ENCODE peak calls at places on chromosome 9, in nine cellular contexts. G is lower leg skin, S is psoas muscle, C is esophagus squamous epithelium, F is HFF-Myc, N is foreskin fibroblast, Z is skeletal muscle cell, B is tibial artery, L is tibial nerve. M is an unnamed sample.

GRCh38 chr9:12538842-12539584 is 154.2 kb upstream of the TYRP1 start:
- DNase-seq in G (no peak), C (no peak), N (no peak), L (no peak), Z (no peak), F (no peak), S (no peak), B (no peak), M (no peak)

GRCh38 chr9:131046581-131047202 is 37.7 kb downstream of the LAMC3 start:
- DNase-seq in C (no peak), Z (no peak), G (peak; percentile 52), S (peak; percentile 67), N (peak; percentile 50), B (peak; percentile 64), F (no peak), L (peak; percentile 40), M (peak; percentile 59)

GRCh38 chr9:134252084-134252830 is 74.0 kb upstream of the RXRA start:
- DNase-seq in C (no peak), L (no peak), N (no peak), S (peak; percentile 42), F (no peak), Z (no peak), G (no peak), B (no peak), M (no peak)

GRCh38 chr9:89743576-89744254 is 138.9 kb downstream of the GADD45G start:
- DNase-seq in S (no peak), G (no peak), F (no peak), B (no peak), C (no peak), N (no peak), L (no peak), Z (no peak), M (no peak)

GRCh38 chr9:114370985-114371335 is 16.8 kb downstream of the AKNA start:
- DNase-seq in C (no peak), G (no peak), B (no peak), F (no peak), L (no peak), S (no peak), Z (no peak), N (no peak), M (no peak)

GRCh38 chr9:120153258-120153657 is 426.7 kb downstream of the CDK5RAP2 start:
- DNase-seq in B (no peak), C (no peak), F (no peak), L (no peak), G (no peak), Z (no peak), N (no peak), S (no peak), M (no peak)

GRCh38 chr9:134732392-134733110 is 90.9 kb downstream of the COL5A1 start:
- DNase-seq in B (no peak), S (no peak), G (no peak), N (no peak), L (peak; percentile 33), Z (no peak), F (no peak), C (no peak), M (no peak)

GRCh38 chr9:120477534-120478001 is 102.4 kb downstream of the CDK5RAP2 start:
- DNase-seq in C (no peak), Z (peak; percentile 86), B (peak; percentile 58), G (peak; percentile 60), S (peak; percentile 66), L (peak; percentile 33), N (peak; percentile 86), F (peak; percentile 56), M (peak; percentile 66)

GRCh38 chr9:124215551-124215910 is 42.2 kb upstream of the NEK6 start:
- DNase-seq in S (no peak), N (no peak), L (no peak), C (no peak), G (no peak), F (no peak), Z (no peak), B (no peak), M (no peak)

GRCh38 chr9:112020680-112021596 is 124.3 kb downstream of the UGCG start:
- DNase-seq in N (peak; percentile 66), G (no peak), C (no peak), Z (no peak), F (no peak), L (no peak), B (no peak), S (no peak), M (no peak)

GRCh38 chr9:1673300-1673699 is 341.8 kb upstream of the SMARCA2 start:
- DNase-seq in S (no peak), L (no peak), N (no peak), B (no peak), Z (no peak), C (no peak), G (no peak), F (no peak), M (no peak)

DNA sequence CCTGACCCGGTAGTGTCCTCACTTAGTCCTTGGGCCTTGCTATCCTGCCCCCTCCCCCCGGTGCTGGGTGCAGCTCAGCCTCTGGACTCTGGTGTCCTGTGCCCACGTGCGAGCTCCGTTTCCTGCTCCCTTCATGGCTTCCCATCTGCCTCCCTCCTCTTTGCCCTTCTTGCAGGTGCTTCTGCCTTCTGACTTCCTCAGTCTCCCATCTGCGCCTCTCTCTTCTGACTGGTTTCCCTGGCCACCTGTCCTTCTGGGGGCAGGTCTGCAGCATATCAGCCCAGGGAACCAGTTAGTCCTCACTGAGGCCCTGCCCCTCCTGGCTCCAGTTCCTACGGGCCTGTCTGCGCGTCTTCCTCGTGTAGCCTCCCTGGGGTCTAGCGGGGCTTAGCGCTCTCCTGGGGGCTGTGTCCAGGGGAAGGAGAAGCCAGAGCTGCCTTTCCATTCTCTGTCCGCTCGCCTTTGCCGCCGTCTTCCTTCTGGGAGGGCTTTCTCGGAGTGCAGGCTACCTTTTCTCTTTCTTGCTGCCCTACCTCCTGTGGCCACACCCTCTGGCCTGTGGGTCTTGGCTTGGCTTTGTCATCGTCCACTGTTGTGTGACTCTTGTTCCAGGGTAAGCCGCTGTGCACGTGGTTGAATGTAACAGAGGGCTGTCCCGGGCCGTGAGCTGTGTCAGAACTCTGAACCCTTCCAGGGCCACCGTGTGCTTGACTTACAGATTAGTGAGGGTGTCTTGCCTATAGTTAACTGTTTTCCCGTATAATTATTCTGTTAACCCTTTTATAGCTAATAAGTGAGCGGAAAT is 51.8 kb downstream of the EHMT1 start:
- DNase-seq in F (no peak), S (peak; percentile 46), B (no peak), G (no peak), L (no peak), Z (no peak), C (no peak), N (no peak), M (no peak)
- H3K4me3 ChIP-seq in F (no peak overlapping the region), S (no peak overlapping the region), B (no peak overlapping the region), G (no peak overlapping the region), L (no peak overlapping the region), Z (no peak overlapping the region), C (no peak overlapping the region), N (no peak overlapping the region), M (no peak overlapping the region)

GRCh38 chr9:113350338-113350672 is 964 bp downstream of the BSPRY start:
- DNase-seq in F (no peak), S (no peak), N (no peak), G (no peak), C (no peak), Z (no peak), B (no peak), L (no peak), M (no peak)

GRCh38 chr9:113349434-113350337 is at the start of gene BSPRY:
- DNase-seq in G (no peak), L (no peak), S (no peak), C (no peak), N (no peak), B (no peak), Z (no peak), F (no peak), M (no peak)

GRCh38 chr9:113352006-113352405 is 2.7 kb downstream of the BSPRY start:
- DNase-seq in B (no peak), Z (no peak), N (no peak), S (no peak), L (no peak), F (no peak), C (no peak), G (no peak), M (no peak)

GRCh38 chr9:113352411-113352810 is 3.1 kb downstream of the BSPRY start:
- DNase-seq in L (no peak), B (no peak), F (no peak), C (no peak), S (no peak), N (no peak), G (no peak), Z (no peak), M (no peak)

DNA sequence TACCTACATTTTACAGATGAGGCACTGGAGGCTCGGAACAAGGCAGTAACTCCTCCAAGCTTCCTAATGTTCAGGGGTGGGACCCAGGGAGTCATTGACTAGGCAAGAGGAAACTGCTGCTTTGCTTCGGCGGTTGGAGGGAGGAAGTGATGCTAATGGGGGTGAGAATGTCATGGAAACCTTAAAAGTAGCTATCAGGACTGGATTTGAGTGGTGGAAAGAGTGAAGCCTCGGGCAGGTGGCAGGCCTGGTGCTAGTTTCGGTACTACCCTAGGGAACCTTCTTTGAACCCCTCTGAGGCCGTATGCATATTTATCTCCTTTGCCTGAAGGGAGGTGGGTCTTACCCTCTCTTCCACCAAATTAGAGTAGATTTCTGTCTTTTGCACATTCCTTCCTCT is 1.6 kb downstream of the BSPRY start:
- DNase-seq in S (no peak), F (no peak), Z (no peak), B (no peak), N (no peak), G (no peak), C (no peak), L (no peak), M (no peak)
- H3K4me3 ChIP-seq in S (no peak overlapping the region), F (no peak overlapping the region), Z (no peak overlapping the region), B (no peak overlapping the region), N (no peak overlapping the region), G (no peak overlapping the region), C (no peak overlapping the region), L (no peak overlapping the region), M (no peak overlapping the region)

GRCh38 chr9:534886-535285 is 306.6 kb upstream of the DMRT1 start:
- DNase-seq in F (no peak), B (peak; percentile 41), N (no peak), C (no peak), S (no peak), L (no peak), G (no peak), Z (no peak), M (no peak)
- H3K4me3 ChIP-seq in F (no peak overlapping the region), B (no peak overlapping the region), N (no peak overlapping the region), C (no peak overlapping the region), S (no peak overlapping the region), L (no peak overlapping the region), G (no peak overlapping the region), Z (no peak overlapping the region), M (no peak overlapping the region)

GRCh38 chr9:137371966-137372651 is 50.9 kb downstream of the EXD3 start:
- DNase-seq in L (no peak), G (no peak), F (no peak), S (peak; percentile 7), Z (no peak), B (no peak), C (no peak), N (no peak), M (no peak)
- H3K4me3 ChIP-seq in L (no peak overlapping the region), G (no peak overlapping the region), F (no peak overlapping the region), S (no peak overlapping the region), Z (no peak overlapping the region), B (no peak overlapping the region), C (no peak overlapping the region), N (no peak overlapping the region), M (no peak overlapping the region)

DNA sequence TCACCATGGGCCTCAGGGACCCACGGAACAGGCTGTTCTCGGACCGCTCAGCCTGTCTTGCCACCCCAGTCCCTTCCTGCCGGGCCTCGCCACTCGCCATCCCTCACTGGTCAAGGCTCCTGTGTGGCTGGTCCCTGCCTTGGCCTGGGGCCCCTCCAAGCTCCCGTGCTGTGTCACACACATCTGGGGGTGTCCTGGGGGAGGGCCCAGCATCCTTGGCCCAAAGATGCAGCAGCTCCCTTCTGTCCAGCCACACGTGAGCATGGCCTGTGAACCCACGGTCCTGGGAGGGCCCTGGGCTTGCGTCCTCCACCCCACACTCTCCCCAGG is 425 bp upstream of the EGFL7 start:
- DNase-seq in C (no peak), G (no peak), L (no peak), S (no peak), B (no peak), N (no peak), F (no peak), Z (no peak), M (no peak)
- H3K4me3 ChIP-seq in C (peak overlapping the region; percentile 54), G (no peak overlapping the region), L (no peak overlapping the region), S (peak overlapping the region; percentile 70), B (peak overlapping the region; percentile 16), N (no peak overlapping the region), F (no peak overlapping the region), Z (no peak overlapping the region), M (no peak overlapping the region)

M was measured in lung.